ENCODE peak calls at places on chromosomes 13 and 19, in nine cellular contexts. One of them, this sample, is unnamed.

GRCh38 chr19:33482486-33482885 is 39.1 kb downstream of the PEPD start:
- DNase-seq in Calu3: no peak
- DNase-seq in progenitor cell of endocrine pancreas: no peak
- DNase-seq in AG10803: no peak
- DNase-seq in left lung: no peak
- DNase-seq in GM10248: no peak
- DNase-seq in cardiac muscle cell: no peak
- DNase-seq in glutamatergic neuron: no peak
- DNase-seq in tibial nerve: no peak
- DNase-seq in this sample: no peak

GRCh38 chr19:46714523-46715106 is 2.3 kb downstream of the PRKD2 start:
- DNase-seq in Calu3: no peak
- DNase-seq in progenitor cell of endocrine pancreas: no peak
- DNase-seq in AG10803: no peak
- DNase-seq in left lung: peak
- DNase-seq in GM10248: peak
- DNase-seq in cardiac muscle cell: no peak
- DNase-seq in glutamatergic neuron: no peak
- DNase-seq in tibial nerve: no peak
- DNase-seq in this sample: no peak

GRCh38 chr13:92677571-92677970 is 549.0 kb upstream of the GPC6 start:
- DNase-seq in Calu3: no peak
- DNase-seq in progenitor cell of endocrine pancreas: no peak
- DNase-seq in AG10803: no peak
- DNase-seq in left lung: no peak
- DNase-seq in GM10248: no peak
- DNase-seq in cardiac muscle cell: no peak
- DNase-seq in glutamatergic neuron: no peak
- DNase-seq in tibial nerve: no peak
- DNase-seq in this sample: no peak

GRCh38 chr19:52110780-52111179 is 15.2 kb upstream of the ZNF841 start:
- DNase-seq in Calu3: no peak
- DNase-seq in progenitor cell of endocrine pancreas: no peak
- DNase-seq in AG10803: no peak
- DNase-seq in left lung: no peak
- DNase-seq in GM10248: no peak
- DNase-seq in cardiac muscle cell: no peak
- DNase-seq in glutamatergic neuron: no peak
- DNase-seq in tibial nerve: no peak
- DNase-seq in this sample: no peak

GRCh38 chr19:52679598-52679997 is 41.4 kb upstream of the ZNF83 start:
- DNase-seq in Calu3: no peak
- DNase-seq in progenitor cell of endocrine pancreas: no peak
- DNase-seq in AG10803: no peak
- DNase-seq in left lung: no peak
- DNase-seq in GM10248: no peak
- DNase-seq in cardiac muscle cell: no peak
- DNase-seq in glutamatergic neuron: no peak
- DNase-seq in tibial nerve: no peak
- DNase-seq in this sample: no peak

GRCh38 chr19:36638862-36639510 is 27.7 kb downstream of the ZNF461 start:
- DNase-seq in Calu3: no peak
- DNase-seq in progenitor cell of endocrine pancreas: no peak
- DNase-seq in AG10803: no peak
- DNase-seq in left lung: no peak
- DNase-seq in GM10248: no peak
- DNase-seq in cardiac muscle cell: peak
- DNase-seq in glutamatergic neuron: no peak
- DNase-seq in tibial nerve: no peak
- DNase-seq in this sample: no peak

GRCh38 chr19:17183858-17184271 is 31.3 kb upstream of the USE1 start:
- DNase-seq in Calu3: no peak
- DNase-seq in progenitor cell of endocrine pancreas: no peak
- DNase-seq in AG10803: no peak
- DNase-seq in left lung: no peak
- DNase-seq in GM10248: peak
- DNase-seq in cardiac muscle cell: no peak
- DNase-seq in glutamatergic neuron: no peak
- DNase-seq in tibial nerve: no peak
- DNase-seq in this sample: no peak

GRCh38 chr13:99307247-99307646 is at the start of gene GPR183:
- DNase-seq in Calu3: no peak
- DNase-seq in progenitor cell of endocrine pancreas: no peak
- DNase-seq in AG10803: no peak
- DNase-seq in left lung: no peak
- DNase-seq in GM10248: peak
- DNase-seq in cardiac muscle cell: no peak
- DNase-seq in glutamatergic neuron: no peak
- DNase-seq in tibial nerve: no peak
- DNase-seq in this sample: no peak

GRCh38 chr19:7408251-7408650 is 59.5 kb downstream of the ARHGEF18 start:
- DNase-seq in Calu3: no peak
- DNase-seq in progenitor cell of endocrine pancreas: no peak
- DNase-seq in AG10803: no peak
- DNase-seq in left lung: no peak
- DNase-seq in GM10248: no peak
- DNase-seq in cardiac muscle cell: no peak
- DNase-seq in glutamatergic neuron: no peak
- DNase-seq in tibial nerve: no peak
- DNase-seq in this sample: no peak

DNA sequence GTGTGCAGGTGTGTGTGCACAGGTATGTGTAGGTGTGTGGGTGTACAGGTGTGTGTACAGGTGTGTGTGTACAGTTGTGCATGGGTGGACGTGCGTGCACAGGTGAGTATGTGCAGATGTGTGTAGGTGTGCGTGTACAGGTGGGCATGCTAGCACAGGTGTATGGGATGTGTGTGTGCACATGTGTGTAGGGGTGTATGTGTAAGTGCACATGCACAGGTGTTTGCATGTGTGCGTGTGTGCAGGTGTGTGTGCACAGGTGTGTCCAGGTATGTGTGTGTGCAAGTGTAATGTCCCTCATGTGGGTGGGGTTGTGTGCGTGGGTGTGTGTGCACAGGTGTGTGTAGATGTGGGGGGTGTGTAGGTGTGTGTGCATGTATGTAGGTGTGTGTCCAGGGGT is 27.5 kb upstream of the TFDP1 start:
- DNase-seq in Calu3: no peak
- DNase-seq in progenitor cell of endocrine pancreas: no peak
- DNase-seq in AG10803: no peak
- DNase-seq in left lung: no peak
- DNase-seq in GM10248: no peak
- DNase-seq in cardiac muscle cell: no peak
- DNase-seq in glutamatergic neuron: no peak
- DNase-seq in tibial nerve: no peak
- DNase-seq in this sample: peak
- TF ChIP-seq CTCF in Calu3: no peak
- TF ChIP-seq CTCF in progenitor cell of endocrine pancreas: no peak
- TF ChIP-seq CTCF in AG10803: no peak
- TF ChIP-seq CTCF in left lung: no peak
- TF ChIP-seq CTCF in GM10248: no peak
- TF ChIP-seq CTCF in cardiac muscle cell: no peak
- TF ChIP-seq CTCF in glutamatergic neuron: no peak
- TF ChIP-seq CTCF in tibial nerve: no peak
- TF ChIP-seq CTCF in this sample: no peak

DNA sequence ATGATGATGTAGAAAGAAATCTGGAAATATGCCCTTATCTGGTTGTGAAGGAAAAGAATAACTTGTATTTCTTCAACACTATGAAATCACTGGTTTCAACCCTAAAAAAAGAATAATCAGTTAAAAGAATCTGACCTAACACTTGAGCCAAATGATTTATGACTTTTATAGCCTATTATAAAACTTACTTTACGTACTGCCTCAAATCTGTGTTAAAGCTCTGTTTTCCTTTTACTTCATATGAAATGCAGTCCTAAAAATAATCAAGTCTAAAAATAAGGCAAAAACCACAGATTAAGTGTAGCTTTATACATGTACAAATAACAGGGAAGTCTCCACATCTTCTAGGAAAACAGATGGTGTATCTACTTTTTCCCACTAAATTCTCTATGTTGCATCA is 101.4 kb downstream of the VWA8 start:
- DNase-seq in Calu3: no peak
- DNase-seq in progenitor cell of endocrine pancreas: no peak
- DNase-seq in AG10803: no peak
- DNase-seq in left lung: no peak
- DNase-seq in GM10248: no peak
- DNase-seq in cardiac muscle cell: no peak
- DNase-seq in glutamatergic neuron: no peak
- DNase-seq in tibial nerve: no peak
- DNase-seq in this sample: no peak
- TF ChIP-seq CTCF in Calu3: no peak
- TF ChIP-seq CTCF in progenitor cell of endocrine pancreas: no peak
- TF ChIP-seq CTCF in AG10803: no peak
- TF ChIP-seq CTCF in left lung: no peak
- TF ChIP-seq CTCF in GM10248: no peak
- TF ChIP-seq CTCF in cardiac muscle cell: no peak
- TF ChIP-seq CTCF in glutamatergic neuron: no peak
- TF ChIP-seq CTCF in tibial nerve: no peak
- TF ChIP-seq CTCF in this sample: no peak

GRCh38 chr13:48746816-48747215 is 93.1 kb downstream of the CYSLTR2 start:
- DNase-seq in Calu3: no peak
- DNase-seq in progenitor cell of endocrine pancreas: no peak
- DNase-seq in AG10803: no peak
- DNase-seq in left lung: no peak
- DNase-seq in GM10248: no peak
- DNase-seq in cardiac muscle cell: peak
- DNase-seq in glutamatergic neuron: no peak
- DNase-seq in tibial nerve: no peak
- DNase-seq in this sample: no peak

GRCh38 chr13:48749144-48749543 is 95.4 kb downstream of the CYSLTR2 start:
- DNase-seq in Calu3: no peak
- DNase-seq in progenitor cell of endocrine pancreas: no peak
- DNase-seq in AG10803: peak
- DNase-seq in left lung: no peak
- DNase-seq in GM10248: no peak
- DNase-seq in cardiac muscle cell: peak
- DNase-seq in glutamatergic neuron: no peak
- DNase-seq in tibial nerve: no peak
- DNase-seq in this sample: no peak

GRCh38 chr13:48748681-48749080 is 95.0 kb downstream of the CYSLTR2 start:
- DNase-seq in Calu3: no peak
- DNase-seq in progenitor cell of endocrine pancreas: no peak
- DNase-seq in AG10803: no peak
- DNase-seq in left lung: no peak
- DNase-seq in GM10248: no peak
- DNase-seq in cardiac muscle cell: no peak
- DNase-seq in glutamatergic neuron: no peak
- DNase-seq in tibial nerve: no peak
- DNase-seq in this sample: no peak

GRCh38 chr13:48749699-48750473 is 96.2 kb downstream of the CYSLTR2 start:
- DNase-seq in Calu3: peak
- DNase-seq in progenitor cell of endocrine pancreas: peak
- DNase-seq in AG10803: peak
- DNase-seq in left lung: peak
- DNase-seq in GM10248: peak
- DNase-seq in cardiac muscle cell: peak
- DNase-seq in glutamatergic neuron: peak
- DNase-seq in tibial nerve: peak
- DNase-seq in this sample: peak

DNA sequence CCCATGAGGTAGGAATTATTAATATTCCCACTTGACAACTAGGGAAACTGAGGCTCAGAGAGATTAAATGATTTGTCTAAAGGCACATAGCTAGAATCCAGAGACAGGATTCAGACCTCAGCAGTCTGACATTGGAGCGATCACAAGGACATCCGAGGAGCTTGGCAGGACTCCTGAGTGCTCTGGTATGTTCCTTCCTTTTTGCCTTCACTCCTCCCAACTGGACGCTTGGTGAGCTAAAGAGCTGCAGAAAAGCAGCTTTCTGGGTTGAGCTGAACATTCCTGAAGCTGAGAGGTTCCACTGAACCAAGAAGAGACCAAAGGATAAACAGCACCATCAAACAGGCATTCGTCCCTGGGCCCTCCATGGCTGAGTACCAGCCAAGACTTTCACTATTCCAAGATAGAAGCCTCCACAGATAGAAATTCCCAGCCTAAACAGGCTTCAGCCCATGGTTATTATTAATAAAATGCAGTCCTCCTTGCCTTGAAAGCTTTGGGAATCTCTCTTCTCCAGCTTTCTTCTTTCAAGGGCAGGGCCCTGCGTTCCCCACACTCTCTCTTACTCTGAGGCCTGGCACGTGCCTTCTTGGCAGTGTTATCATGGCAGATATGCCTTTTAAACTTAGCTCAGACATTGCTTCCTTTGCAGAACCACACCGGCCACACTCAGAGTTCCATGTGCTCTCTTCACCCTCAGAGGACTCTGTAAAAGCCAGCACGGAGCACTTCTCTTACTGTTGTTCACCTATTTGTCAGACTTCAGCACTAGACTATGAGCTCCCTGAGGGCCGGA is 97.1 kb downstream of the CYSLTR2 start:
- DNase-seq in Calu3: no peak
- DNase-seq in progenitor cell of endocrine pancreas: no peak
- DNase-seq in AG10803: peak
- DNase-seq in left lung: no peak
- DNase-seq in GM10248: no peak
- DNase-seq in cardiac muscle cell: peak
- DNase-seq in glutamatergic neuron: no peak
- DNase-seq in tibial nerve: peak
- DNase-seq in this sample: no peak
- TF ChIP-seq CTCF in Calu3: no peak
- TF ChIP-seq CTCF in progenitor cell of endocrine pancreas: no peak
- TF ChIP-seq CTCF in AG10803: peak
- TF ChIP-seq CTCF in left lung: no peak
- TF ChIP-seq CTCF in GM10248: no peak
- TF ChIP-seq CTCF in cardiac muscle cell: peak
- TF ChIP-seq CTCF in glutamatergic neuron: no peak
- TF ChIP-seq CTCF in tibial nerve: no peak
- TF ChIP-seq CTCF in this sample: no peak

DNA sequence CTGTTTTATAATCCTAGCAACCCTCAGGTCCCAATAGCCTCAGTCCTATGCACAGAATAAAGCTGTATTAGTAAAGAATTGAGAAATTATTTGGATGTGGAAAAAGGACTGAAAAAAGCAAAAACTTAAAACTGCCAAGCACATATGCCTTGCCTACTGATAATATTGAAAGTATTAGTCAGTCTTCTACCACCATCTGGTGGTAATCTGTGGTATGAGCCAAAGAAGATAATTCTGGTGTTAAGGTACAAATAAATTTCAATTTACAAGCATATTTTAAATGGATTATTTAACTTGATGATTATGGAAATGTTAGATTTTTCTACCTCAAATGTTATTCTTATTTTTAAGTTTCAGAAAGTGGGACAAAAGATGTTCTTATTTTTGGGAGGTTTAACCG is 460.3 kb upstream of the KLHL1 start:
- DNase-seq in Calu3: no peak
- DNase-seq in progenitor cell of endocrine pancreas: no peak
- DNase-seq in AG10803: peak
- DNase-seq in left lung: no peak
- DNase-seq in GM10248: peak
- DNase-seq in cardiac muscle cell: peak
- DNase-seq in glutamatergic neuron: no peak
- DNase-seq in tibial nerve: no peak
- DNase-seq in this sample: no peak
- TF ChIP-seq CTCF in Calu3: no peak
- TF ChIP-seq CTCF in progenitor cell of endocrine pancreas: peak
- TF ChIP-seq CTCF in AG10803: peak
- TF ChIP-seq CTCF in left lung: peak
- TF ChIP-seq CTCF in GM10248: peak
- TF ChIP-seq CTCF in cardiac muscle cell: peak
- TF ChIP-seq CTCF in glutamatergic neuron: peak
- TF ChIP-seq CTCF in tibial nerve: peak
- TF ChIP-seq CTCF in this sample: peak